ENCODE peak calls at places on chromosome 19, in four cellular contexts. One of them, this sample, is unnamed.

GRCh38 chr19:56942749-56943148 is 102.2 kb upstream of the PEG3 start:
- DNase-seq in Daoy: no peak
- DNase-seq in HS-5: no peak
- DNase-seq in activated T-helper 2 cell treated with anti-CD3 and anti-CD28 coated beads, Interferon-gamma antibody, Interleukin-2, Interleukin-4, amounts not matched to agents 10 μg/mL and 5 μg/mL and 100 μg/mL, durations not matched to agents 14 hours and 24 hours and 36 hours: no peak
- DNase-seq in this sample: no peak

GRCh38 chr19:7932930-7933300 is 7.0 kb upstream of the CTXN1 start:
- DNase-seq in Daoy: no peak
- DNase-seq in HS-5: no peak
- DNase-seq in activated T-helper 2 cell treated with anti-CD3 and anti-CD28 coated beads, Interferon-gamma antibody, Interleukin-2, Interleukin-4, amounts not matched to agents 10 μg/mL and 5 μg/mL and 100 μg/mL, durations not matched to agents 14 hours and 24 hours and 36 hours: no peak
- DNase-seq in this sample: no peak

GRCh38 chr19:57103573-57104277 is 16.1 kb upstream of the USP29 start:
- DNase-seq in Daoy: peak
- DNase-seq in activated T-helper 2 cell treated with anti-CD3 and anti-CD28 coated beads, Interferon-gamma antibody, Interleukin-2, Interleukin-4, amounts not matched to agents 10 μg/mL and 5 μg/mL and 100 μg/mL, durations not matched to agents 14 hours and 24 hours and 36 hours: peak
- DNase-seq in HS-5: peak
- DNase-seq in this sample: peak

GRCh38 chr19:3135961-3136683 is at the start of gene GNA15:
- DNase-seq in activated T-helper 2 cell treated with anti-CD3 and anti-CD28 coated beads, Interferon-gamma antibody, Interleukin-2, Interleukin-4, amounts not matched to agents 10 μg/mL and 5 μg/mL and 100 μg/mL, durations not matched to agents 14 hours and 24 hours and 36 hours: peak
- DNase-seq in HS-5: no peak
- DNase-seq in Daoy: no peak
- DNase-seq in this sample: no peak

GRCh38 chr19:18895038-18895827 is 725 bp downstream of the CERS1 start:
- DNase-seq in Daoy: peak
- DNase-seq in HS-5: no peak
- DNase-seq in activated T-helper 2 cell treated with anti-CD3 and anti-CD28 coated beads, Interferon-gamma antibody, Interleukin-2, Interleukin-4, amounts not matched to agents 10 μg/mL and 5 μg/mL and 100 μg/mL, durations not matched to agents 14 hours and 24 hours and 36 hours: no peak
- DNase-seq in this sample: no peak

GRCh38 chr19:10998045-10998533 is 37.3 kb downstream of the SMARCA4 start:
- DNase-seq in HS-5: no peak
- DNase-seq in activated T-helper 2 cell treated with anti-CD3 and anti-CD28 coated beads, Interferon-gamma antibody, Interleukin-2, Interleukin-4, amounts not matched to agents 10 μg/mL and 5 μg/mL and 100 μg/mL, durations not matched to agents 14 hours and 24 hours and 36 hours: no peak
- DNase-seq in Daoy: peak
- DNase-seq in this sample: no peak

GRCh38 chr19:4369109-4369887 is 25.9 kb downstream of the MPND start:
- DNase-seq in HS-5: no peak
- DNase-seq in activated T-helper 2 cell treated with anti-CD3 and anti-CD28 coated beads, Interferon-gamma antibody, Interleukin-2, Interleukin-4, amounts not matched to agents 10 μg/mL and 5 μg/mL and 100 μg/mL, durations not matched to agents 14 hours and 24 hours and 36 hours: peak
- DNase-seq in Daoy: peak
- DNase-seq in this sample: no peak

GRCh38 chr19:8487137-8487851 is 15.1 kb downstream of the PRAM1 start:
- DNase-seq in Daoy: no peak
- DNase-seq in HS-5: no peak
- DNase-seq in activated T-helper 2 cell treated with anti-CD3 and anti-CD28 coated beads, Interferon-gamma antibody, Interleukin-2, Interleukin-4, amounts not matched to agents 10 μg/mL and 5 μg/mL and 100 μg/mL, durations not matched to agents 14 hours and 24 hours and 36 hours: peak
- DNase-seq in this sample: no peak

GRCh38 chr19:50554212-50554611 is 14.0 kb downstream of the LRRC4B start:
- DNase-seq in activated T-helper 2 cell treated with anti-CD3 and anti-CD28 coated beads, Interferon-gamma antibody, Interleukin-2, Interleukin-4, amounts not matched to agents 10 μg/mL and 5 μg/mL and 100 μg/mL, durations not matched to agents 14 hours and 24 hours and 36 hours: no peak
- DNase-seq in Daoy: no peak
- DNase-seq in HS-5: no peak
- DNase-seq in this sample: no peak

GRCh38 chr19:49999371-50000010 is 25.7 kb downstream of the VRK3 start:
- DNase-seq in Daoy: no peak
- DNase-seq in HS-5: no peak
- DNase-seq in activated T-helper 2 cell treated with anti-CD3 and anti-CD28 coated beads, Interferon-gamma antibody, Interleukin-2, Interleukin-4, amounts not matched to agents 10 μg/mL and 5 μg/mL and 100 μg/mL, durations not matched to agents 14 hours and 24 hours and 36 hours: no peak
- DNase-seq in this sample: no peak

GRCh38 chr19:54414156-54414555 is 1.1 kb upstream of the TTYH1 start:
- DNase-seq in activated T-helper 2 cell treated with anti-CD3 and anti-CD28 coated beads, Interferon-gamma antibody, Interleukin-2, Interleukin-4, amounts not matched to agents 10 μg/mL and 5 μg/mL and 100 μg/mL, durations not matched to agents 14 hours and 24 hours and 36 hours: no peak
- DNase-seq in Daoy: no peak
- DNase-seq in HS-5: no peak
- DNase-seq in this sample: no peak

GRCh38 chr19:38665950-38666661 is 18.7 kb downstream of the ACTN4 start:
- DNase-seq in Daoy: peak
- DNase-seq in activated T-helper 2 cell treated with anti-CD3 and anti-CD28 coated beads, Interferon-gamma antibody, Interleukin-2, Interleukin-4, amounts not matched to agents 10 μg/mL and 5 μg/mL and 100 μg/mL, durations not matched to agents 14 hours and 24 hours and 36 hours: no peak
- DNase-seq in HS-5: no peak
- DNase-seq in this sample: no peak

This sample was measured in non-pigmented ciliary epithelial cell.